ENCODE peak calls at places on chromosomes 13 and 19, in nine cellular contexts. U, W, C, T, J, E, Z, A and I are unnamed samples.

GRCh38 chr13:74641586-74641985 is 507.4 kb upstream of the KLF12 start:
- DNase-seq in U (peak), W (no peak), C (no peak), T (no peak), J (no peak), E (peak), Z (no peak), A (no peak), I (no peak)

GRCh38 chr19:40578442-40578908 is 1.8 kb downstream of the SHKBP1 start:
- DNase-seq in U (peak), W (no peak), C (peak), T (peak), J (no peak), E (no peak), Z (no peak), A (no peak), I (no peak)

GRCh38 chr19:47415953-47416666 is 3.2 kb downstream of the MEIS3 start:
- DNase-seq in U (no peak), W (no peak), C (no peak), T (no peak), J (no peak), E (no peak), Z (peak), A (no peak), I (no peak)

GRCh38 chr19:3346677-3347353 is 19.6 kb upstream of the NFIC start:
- DNase-seq in U (no peak), W (peak), C (no peak), T (no peak), J (no peak), E (peak), Z (peak), A (no peak), I (no peak)

GRCh38 chr19:21586341-21587116 is 81.1 kb downstream of the ZNF429 start:
- DNase-seq in U (no peak), W (no peak), C (no peak), T (peak), J (peak), E (no peak), Z (peak), A (no peak), I (peak)

GRCh38 chr13:102598061-102598460 is 1.3 kb downstream of the TPP2 start:
- DNase-seq in U (no peak), W (no peak), C (no peak), T (no peak), J (no peak), E (no peak), Z (no peak), A (no peak), I (no peak)

GRCh38 chr19:52296773-52297600 is at the start of gene ZNF480:
- DNase-seq in U (peak), W (peak), C (peak), T (peak), J (peak), E (peak), Z (peak), A (peak), I (peak)

GRCh38 chr19:13396256-13397080 is 109.8 kb downstream of the CACNA1A start:
- DNase-seq in U (peak), W (peak), C (peak), T (peak), J (peak), E (peak), Z (peak), A (no peak), I (peak)

GRCh38 chr13:42345367-42345766 is 73.4 kb downstream of the AKAP11 start:
- DNase-seq in U (no peak), W (no peak), C (no peak), T (no peak), J (no peak), E (no peak), Z (no peak), A (no peak), I (no peak)

GRCh38 chr13:23915308-23915707 is 18.0 kb upstream of the C1QTNF9B start:
- DNase-seq in U (no peak), W (no peak), C (no peak), T (no peak), J (no peak), E (no peak), Z (no peak), A (no peak), I (no peak)

GRCh38 chr19:41646589-41647204 is 19.8 kb upstream of the CEACAM4 start:
- DNase-seq in U (no peak), W (no peak), C (peak), T (no peak), J (no peak), E (no peak), Z (no peak), A (no peak), I (no peak)

GRCh38 chr13:51867062-51867461 is 5.3 kb downstream of the CCDC70 start:
- DNase-seq in U (no peak), W (no peak), C (no peak), T (no peak), J (no peak), E (no peak), Z (no peak), A (no peak), I (no peak)

GRCh38 chr19:11306337-11306736 is 10.4 kb downstream of the TSPAN16 start:
- DNase-seq in U (no peak), W (no peak), C (no peak), T (no peak), J (no peak), E (no peak), Z (peak), A (no peak), I (no peak)